ENCODE peak calls at places on chromosomes 5 and 9, in four cellular contexts. One of them, this sample, is unnamed.
A peak's percentile ranks its signal among the peaks of the same experiment; 100 is the strongest.

GRCh38 chr5:1755321-1755949 is 44.2 kb downstream of the MRPL36 start:
- DNase-seq in K562: no peak
- DNase-seq in GM12891: no peak
- DNase-seq in GM12878: no peak
- DNase-seq in this sample: no peak

GRCh38 chr9:22158275-22158674 is 149.2 kb upstream of the CDKN2B start:
- DNase-seq in K562: no peak
- DNase-seq in GM12891: no peak
- DNase-seq in GM12878: no peak
- DNase-seq in this sample: no peak

GRCh38 chr9:19642256-19642655 is 146.6 kb downstream of the SLC24A2 start:
- DNase-seq in K562: no peak
- DNase-seq in GM12891: no peak
- DNase-seq in GM12878: no peak
- DNase-seq in this sample: no peak

GRCh38 chr5:131394128-131394527 is 130.3 kb downstream of the CDC42SE2 start:
- DNase-seq in K562: no peak
- DNase-seq in GM12891: no peak
- DNase-seq in GM12878: peak; percentile 66
- DNase-seq in this sample: no peak

GRCh38 chr5:109410389-109411174 is 808 bp upstream of the PJA2 start:
- DNase-seq in K562: peak; percentile 69
- DNase-seq in GM12891: no peak
- DNase-seq in GM12878: no peak
- DNase-seq in this sample: peak; percentile 54

GRCh38 chr5:172410839-172411238 is 43.5 kb downstream of the SH3PXD2B start:
- DNase-seq in K562: no peak
- DNase-seq in GM12891: no peak
- DNase-seq in GM12878: no peak
- DNase-seq in this sample: no peak

GRCh38 chr5:153965102-153965645 is 73.5 kb downstream of the FAM114A2 start:
- DNase-seq in K562: peak; percentile 80
- DNase-seq in GM12891: peak; percentile 60
- DNase-seq in GM12878: peak; percentile 13
- DNase-seq in this sample: peak; percentile 46

GRCh38 chr9:135944444-135945252 is 16.5 kb downstream of the UBAC1 start:
- DNase-seq in K562: no peak
- DNase-seq in GM12891: no peak
- DNase-seq in GM12878: no peak
- DNase-seq in this sample: no peak

GRCh38 chr5:163757344-163757743 is 251.9 kb downstream of the MAT2B start:
- DNase-seq in K562: no peak
- DNase-seq in GM12891: no peak
- DNase-seq in GM12878: no peak
- DNase-seq in this sample: no peak

GRCh38 chr5:138773215-138773614 is 20.0 kb downstream of the CTNNA1 start:
- DNase-seq in K562: no peak
- DNase-seq in GM12891: no peak
- DNase-seq in GM12878: no peak
- DNase-seq in this sample: no peak

GRCh38 chr9:811101-811531 is 30.4 kb upstream of the DMRT1 start:
- DNase-seq in K562: no peak
- DNase-seq in GM12891: no peak
- DNase-seq in GM12878: no peak
- DNase-seq in this sample: no peak

GRCh38 chr9:70588381-70588780 is 173.9 kb upstream of the KLF9 start:
- DNase-seq in K562: no peak
- DNase-seq in GM12891: no peak
- DNase-seq in GM12878: no peak
- DNase-seq in this sample: no peak

GRCh38 chr5:174243904-174244303 is 198.4 kb downstream of the NSG2 start:
- DNase-seq in K562: no peak
- DNase-seq in GM12891: no peak
- DNase-seq in GM12878: no peak
- DNase-seq in this sample: no peak

GRCh38 chr5:177366528-177367322 is 9.0 kb downstream of the RGS14 start:
- DNase-seq in K562: peak; percentile 98
- DNase-seq in GM12891: no peak
- DNase-seq in GM12878: no peak
- DNase-seq in this sample: no peak

GRCh38 chr9:88528356-88528755 is 6.6 kb upstream of the NXNL2 start:
- DNase-seq in K562: no peak
- DNase-seq in GM12891: no peak
- DNase-seq in GM12878: no peak
- DNase-seq in this sample: no peak

GRCh38 chr9:14271078-14271673 is 42.8 kb downstream of the NFIB start:
- DNase-seq in K562: peak; percentile 6
- DNase-seq in GM12891: no peak
- DNase-seq in GM12878: no peak
- DNase-seq in this sample: no peak

GRCh38 chr5:142896325-142897007 is 126.3 kb downstream of the ARHGAP26 start:
- DNase-seq in K562: no peak
- DNase-seq in GM12891: no peak
- DNase-seq in GM12878: no peak
- DNase-seq in this sample: no peak

GRCh38 chr9:68502279-68502678 is 38.4 kb downstream of the TMEM252 start:
- DNase-seq in K562: no peak
- DNase-seq in GM12891: no peak
- DNase-seq in GM12878: no peak
- DNase-seq in this sample: no peak

GRCh38 chr9:98134702-98135557 is 15.9 kb upstream of the TRIM14 start:
- DNase-seq in K562: no peak
- DNase-seq in GM12891: no peak
- DNase-seq in GM12878: no peak
- DNase-seq in this sample: no peak

GRCh38 chr9:114805670-114806551 is at the start of gene TNFSF15:
- DNase-seq in K562: no peak
- DNase-seq in GM12891: peak; percentile 7
- DNase-seq in GM12878: peak; percentile 43
- DNase-seq in this sample: peak; percentile 42

GRCh38 chr5:137078171-137078665 is 420.9 kb downstream of the SPOCK1 start:
- DNase-seq in K562: no peak
- DNase-seq in GM12891: no peak
- DNase-seq in GM12878: no peak
- DNase-seq in this sample: no peak

GRCh38 chr5:78576376-78576775 is 72.2 kb downstream of the LHFPL2 start:
- DNase-seq in K562: no peak
- DNase-seq in GM12891: no peak
- DNase-seq in GM12878: no peak
- DNase-seq in this sample: no peak

GRCh38 chr9:78144663-78145377 is 91.1 kb upstream of the CEP78 start:
- DNase-seq in K562: no peak
- DNase-seq in GM12891: no peak
- DNase-seq in GM12878: no peak
- DNase-seq in this sample: peak; percentile 58

GRCh38 chr9:129761293-129761900 is 8.6 kb upstream of the PTGES start:
- DNase-seq in K562: no peak
- DNase-seq in GM12891: no peak
- DNase-seq in GM12878: no peak
- DNase-seq in this sample: no peak
- TF ChIP-seq SPI1 in K562: no peak
- TF ChIP-seq SPI1 in GM12891: no peak
- TF ChIP-seq SPI1 in GM12878: no peak
- TF ChIP-seq SPI1 in this sample: no peak

DNA sequence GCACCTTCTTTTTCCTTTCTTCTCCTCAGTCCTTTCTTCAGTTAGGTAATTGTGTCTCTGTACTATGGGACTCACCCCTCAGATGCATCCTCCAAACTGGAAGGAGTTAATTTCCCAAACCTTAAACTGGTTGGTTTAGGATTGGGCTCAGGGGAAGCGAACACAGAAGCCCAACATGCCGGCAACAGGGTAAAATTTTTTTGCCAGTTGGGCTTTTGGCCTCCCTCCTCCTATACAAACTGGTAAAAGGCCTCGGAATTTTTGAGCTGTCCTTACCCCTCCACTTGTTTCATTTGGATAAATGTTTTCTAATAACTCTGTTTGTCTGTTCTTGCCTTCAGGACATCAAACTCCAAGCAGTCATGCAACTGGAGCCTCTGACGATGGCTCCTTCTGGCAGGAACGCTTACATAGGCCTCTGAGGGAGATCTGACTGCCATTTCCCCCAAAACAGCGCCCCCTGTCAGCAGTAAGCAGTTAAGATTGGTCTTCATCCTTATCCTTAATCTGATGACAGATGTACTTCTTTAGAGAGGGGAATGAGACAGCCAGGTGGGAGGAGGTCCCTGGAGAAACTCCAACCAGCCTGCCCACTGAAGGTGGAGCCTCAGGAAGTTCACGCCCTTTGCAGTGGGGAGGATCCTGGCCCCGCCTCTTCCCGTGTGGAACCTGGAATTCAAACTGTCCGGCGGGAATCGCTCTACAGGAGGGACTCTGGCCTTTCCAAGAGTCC is 57.8 kb upstream of the SPINK5 start:
- DNase-seq in K562: no peak
- DNase-seq in GM12891: no peak
- DNase-seq in GM12878: no peak
- DNase-seq in this sample: no peak
- TF ChIP-seq SPI1 in K562: no peak
- TF ChIP-seq SPI1 in GM12891: no peak
- TF ChIP-seq SPI1 in GM12878: no peak
- TF ChIP-seq SPI1 in this sample: no peak

DNA sequence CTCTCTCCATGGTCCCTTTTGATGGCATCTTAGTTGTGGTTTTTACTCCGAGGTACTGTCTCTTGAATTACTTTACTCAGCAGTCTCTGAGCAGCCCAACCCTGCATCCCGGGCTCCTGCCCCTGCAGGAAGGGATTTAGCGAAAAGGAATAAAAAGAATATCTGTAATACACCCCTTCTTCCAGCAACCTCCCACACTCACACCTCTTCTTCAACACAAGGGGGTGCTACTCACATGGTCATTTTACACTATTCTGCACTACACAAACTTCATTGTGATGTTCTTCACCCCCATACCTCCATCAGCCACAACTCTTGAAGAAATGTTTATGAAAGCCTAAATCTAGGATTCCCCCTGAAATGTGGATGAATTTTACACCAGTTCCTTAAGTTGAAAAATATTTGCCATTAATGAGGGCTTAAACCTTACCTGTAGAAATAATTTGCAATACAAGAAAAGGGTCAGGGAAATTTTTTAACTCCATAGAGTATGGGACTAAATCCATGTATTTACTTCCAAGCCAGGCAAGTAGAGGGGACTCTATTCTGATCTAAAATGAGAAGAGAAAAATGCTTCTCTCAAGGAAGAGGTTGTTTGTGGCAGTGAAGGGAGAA is 26.0 kb downstream of the TPD52L3 start:
- DNase-seq in K562: peak; percentile 55
- DNase-seq in GM12891: peak; percentile 32
- DNase-seq in GM12878: peak; percentile 45
- DNase-seq in this sample: peak; percentile 38
- TF ChIP-seq SPI1 in K562: no peak
- TF ChIP-seq SPI1 in GM12891: no peak
- TF ChIP-seq SPI1 in GM12878: no peak
- TF ChIP-seq SPI1 in this sample: no peak

GRCh38 chr5:101067415-101067814 is 164.3 kb upstream of the ST8SIA4 start:
- DNase-seq in K562: no peak
- DNase-seq in GM12891: no peak
- DNase-seq in GM12878: no peak
- DNase-seq in this sample: no peak

GRCh38 chr5:101062902-101063301 is 159.8 kb upstream of the ST8SIA4 start:
- DNase-seq in K562: no peak
- DNase-seq in GM12891: no peak
- DNase-seq in GM12878: no peak
- DNase-seq in this sample: no peak

GRCh38 chr5:101068298-101068697 is 165.2 kb upstream of the ST8SIA4 start:
- DNase-seq in K562: no peak
- DNase-seq in GM12891: no peak
- DNase-seq in GM12878: no peak
- DNase-seq in this sample: no peak
- TF ChIP-seq SPI1 in K562: no peak
- TF ChIP-seq SPI1 in GM12891: no peak
- TF ChIP-seq SPI1 in GM12878: no peak
- TF ChIP-seq SPI1 in this sample: no peak

DNA sequence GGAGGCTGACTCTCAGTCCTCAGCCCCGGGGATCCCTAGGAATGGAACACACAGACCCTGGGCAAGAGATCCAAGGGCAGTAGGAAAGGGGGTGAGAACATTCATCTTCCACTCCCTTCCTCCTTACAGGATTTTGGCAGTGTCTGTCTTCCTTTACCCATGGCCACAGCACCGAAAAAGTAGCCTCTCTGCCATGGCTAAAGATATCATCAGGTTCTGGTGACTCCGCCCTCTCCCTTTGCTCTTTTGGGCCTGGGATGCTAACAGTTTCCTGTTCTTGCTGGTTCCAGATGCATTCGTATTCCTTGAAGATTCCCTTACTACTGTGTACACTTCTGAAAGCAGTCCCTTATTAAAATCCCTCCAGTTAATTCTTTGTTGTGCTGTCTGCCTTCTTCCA is 59.1 kb upstream of the RAI14 start:
- DNase-seq in K562: no peak
- DNase-seq in GM12891: no peak
- DNase-seq in GM12878: no peak
- DNase-seq in this sample: no peak
- TF ChIP-seq SPI1 in K562: no peak
- TF ChIP-seq SPI1 in GM12891: no peak
- TF ChIP-seq SPI1 in GM12878: no peak
- TF ChIP-seq SPI1 in this sample: no peak

This sample was measured in HL-60.